ENCODE peak calls at places on chromosomes 11 and 22, in eight cellular contexts. T is HT1080; C is activated effector memory CD4-positive, alpha-beta T cell treated with Interleukin-2 at 50 U/mL for 16 hours; P is naive thymus-derived CD8-positive, alpha-beta T cell; E is CD4-positive, CD25-positive, alpha-beta regulatory T cell; F is colonic mucosa; Z is left colon; V is CD4-positive, alpha-beta T cell. S is an unnamed sample.

GRCh38 chr11:19460718-19461405 is 220.1 kb upstream of the E2F8 start:
- DNase-seq in T (no peak), V (no peak), Z (no peak), F (peak), P (no peak), C (no peak), E (no peak), S (peak)

GRCh38 chr11:911890-912219 is 1.2 kb upstream of the CHID1 start:
- DNase-seq in Z (no peak), F (no peak), E (no peak), T (no peak), C (no peak), P (no peak), V (no peak), S (no peak)

GRCh38 chr22:29635734-29636357 is 32.4 kb downstream of the NF2 start:
- DNase-seq in C (no peak), T (peak), P (peak), E (peak), F (no peak), V (no peak), Z (no peak), S (peak)

GRCh38 chr11:111476366-111476765 is 35.8 kb downstream of the BTG4 start:
- DNase-seq in F (no peak), P (no peak), E (no peak), Z (no peak), C (no peak), T (no peak), V (no peak), S (no peak)

GRCh38 chr22:26707581-26707980 is 50.2 kb downstream of the MIAT start:
- DNase-seq in E (no peak), C (no peak), P (no peak), Z (no peak), T (no peak), F (no peak), V (no peak), S (no peak)

GRCh38 chr22:27885977-27886842 is 32.8 kb downstream of the PITPNB start:
- DNase-seq in C (no peak), T (peak), V (peak), P (peak), E (peak), Z (no peak), F (peak), S (peak)

GRCh38 chr11:128725630-128726461 is 32.0 kb downstream of the FLI1 start:
- DNase-seq in F (no peak), C (peak), T (no peak), P (peak), V (peak), E (peak), Z (no peak), S (peak)

GRCh38 chr22:44689915-44690524 is 12.0 kb upstream of the PRR5 start:
- DNase-seq in Z (no peak), P (no peak), T (no peak), C (no peak), E (no peak), F (no peak), V (no peak), S (no peak)

GRCh38 chr11:32340181-32340580 is 95.2 kb downstream of the WT1 start:
- DNase-seq in Z (no peak), V (no peak), C (no peak), E (no peak), F (no peak), T (no peak), P (no peak), S (no peak)

GRCh38 chr11:36509265-36509664 is 807 bp downstream of the TRAF6 start:
- DNase-seq in C (no peak), E (peak), P (peak), Z (no peak), V (no peak), T (no peak), F (peak), S (peak)

GRCh38 chr22:46010177-46010867 is 33.4 kb upstream of the WNT7B start:
- DNase-seq in P (no peak), F (no peak), E (no peak), V (no peak), Z (peak), C (no peak), T (peak), S (peak)

GRCh38 chr11:75126564-75126963 is 24.3 kb upstream of the SLCO2B1 start:
- DNase-seq in E (no peak), P (no peak), C (no peak), T (no peak), F (no peak), Z (no peak), V (no peak), S (no peak)

GRCh38 chr22:43859621-43860020 is 2.7 kb downstream of the SULT4A1 start:
- DNase-seq in P (no peak), E (no peak), Z (peak), T (no peak), C (no peak), V (no peak), F (no peak), S (no peak)

GRCh38 chr22:30890689-30891442 is 77.7 kb downstream of the MORC2 start:
- DNase-seq in C (no peak), T (peak), F (peak), E (peak), V (no peak), P (peak), Z (no peak), S (peak)

GRCh38 chr11:64600281-64600992 is 9.4 kb downstream of the SLC22A12 start:
- DNase-seq in F (no peak), Z (no peak), E (no peak), T (no peak), C (no peak), V (no peak), P (no peak), S (no peak)

GRCh38 chr11:92627615-92628201 is 341.7 kb upstream of the MTNR1B start:
- DNase-seq in P (no peak), V (no peak), T (peak), Z (no peak), C (no peak), F (no peak), E (no peak), S (peak)

GRCh38 chr11:117094776-117095175 is 3.5 kb downstream of the SIK3 start:
- DNase-seq in E (no peak), P (peak), Z (no peak), F (no peak), T (no peak), V (no peak), C (no peak), S (no peak)

GRCh38 chr11:81840375-81840774 is 893.3 kb downstream of the FAM181B start:
- DNase-seq in C (no peak), T (no peak), P (no peak), F (no peak), Z (no peak), E (no peak), V (no peak), S (no peak)

GRCh38 chr22:35399114-35399677 is 744 bp upstream of the MCM5 start:
- DNase-seq in C (peak), P (no peak), F (no peak), Z (no peak), E (no peak), V (peak), T (no peak), S (no peak)

GRCh38 chr11:123202723-123203122 is 7.7 kb upstream of the CLMP start:
- DNase-seq in Z (no peak), T (no peak), F (no peak), P (no peak), C (no peak), V (no peak), E (no peak), S (no peak)

GRCh38 chr11:11532574-11532973 is 89.2 kb downstream of the GALNT18 start:
- DNase-seq in P (no peak), F (no peak), C (no peak), T (peak), E (no peak), V (no peak), Z (no peak), S (no peak)

GRCh38 chr22:23230348-23231068 is 50.2 kb downstream of the BCR start:
- DNase-seq in F (no peak), P (no peak), T (no peak), E (no peak), C (no peak), V (no peak), Z (no peak), S (no peak)

GRCh38 chr22:39175127-39176066 is 22.9 kb upstream of the CBX7 start:
- DNase-seq in Z (no peak), P (no peak), C (no peak), V (no peak), F (peak), T (no peak), E (no peak), S (no peak)

GRCh38 chr11:2688381-2689231 is 11.2 kb downstream of the KCNQ1OT1 start:
- DNase-seq in Z (peak), V (no peak), E (no peak), F (no peak), C (no peak), T (no peak), P (no peak), S (no peak)

GRCh38 chr11:16070573-16070972 is 285.8 kb downstream of the SOX6 start:
- DNase-seq in Z (no peak), C (no peak), F (no peak), V (no peak), T (no peak), P (no peak), E (no peak), S (no peak)

GRCh38 chr22:47174096-47174495 is 411.6 kb downstream of the TBC1D22A start:
- DNase-seq in Z (no peak), P (no peak), F (no peak), E (no peak), T (no peak), C (no peak), V (no peak), S (no peak)

GRCh38 chr11:35927730-35928129 is 16.1 kb upstream of the LDLRAD3 start:
- DNase-seq in Z (peak), E (no peak), P (no peak), F (peak), T (peak), V (no peak), C (no peak), S (peak)

GRCh38 chr11:15863411-15863810 is 492.9 kb downstream of the SOX6 start:
- DNase-seq in V (no peak), T (no peak), Z (no peak), F (no peak), E (no peak), C (no peak), P (no peak), S (no peak)